ENCODE peak calls at places on chromosomes 3 and 15, in six cellular contexts. B is GM12865, U is fibroblast of lung, W is bronchial epithelial cell, I is fibroblast of the aortic adventitia, M is AG10803. Q is an unnamed sample.

GRCh38 chr3:129015388-129016105 is 14.4 kb downstream of the EFCC1 start:
- DNase-seq in B (peak), U (no peak), W (no peak), I (no peak), M (no peak), Q (no peak)

GRCh38 chr15:79644091-79644490 is 212.0 kb downstream of the MINAR1 start:
- DNase-seq in B (no peak), U (peak), W (peak), I (peak), M (peak), Q (no peak)

GRCh38 chr3:54999159-54999558 is 71.3 kb upstream of the LRTM1 start:
- DNase-seq in B (no peak), U (peak), W (peak), I (peak), M (peak), Q (no peak)

GRCh38 chr15:38354321-38354929 is 99.5 kb upstream of the FAM98B start:
- DNase-seq in B (peak), U (peak), W (peak), I (peak), M (peak), Q (peak)

GRCh38 chr3:118960876-118961275 is 73.8 kb downstream of the IGSF11 start:
- DNase-seq in B (no peak), U (no peak), W (peak), I (peak), M (peak), Q (no peak)

GRCh38 chr15:56929933-56930332 is 11.5 kb downstream of the TCF12 start:
- DNase-seq in B (no peak), U (no peak), W (peak), I (no peak), M (no peak), Q (no peak)

GRCh38 chr3:79881431-79881830 is 113.6 kb upstream of the ROBO1 start:
- DNase-seq in B (no peak), U (no peak), W (no peak), I (peak), M (no peak), Q (no peak)

GRCh38 chr3:132352556-132353143 is 35.4 kb downstream of the ACP3 start:
- DNase-seq in B (peak), U (peak), W (peak), I (peak), M (peak), Q (peak)

GRCh38 chr15:63461230-63461629 is 43.2 kb upstream of the USP3 start:
- DNase-seq in B (no peak), U (no peak), W (no peak), I (no peak), M (no peak), Q (peak)

DNA sequence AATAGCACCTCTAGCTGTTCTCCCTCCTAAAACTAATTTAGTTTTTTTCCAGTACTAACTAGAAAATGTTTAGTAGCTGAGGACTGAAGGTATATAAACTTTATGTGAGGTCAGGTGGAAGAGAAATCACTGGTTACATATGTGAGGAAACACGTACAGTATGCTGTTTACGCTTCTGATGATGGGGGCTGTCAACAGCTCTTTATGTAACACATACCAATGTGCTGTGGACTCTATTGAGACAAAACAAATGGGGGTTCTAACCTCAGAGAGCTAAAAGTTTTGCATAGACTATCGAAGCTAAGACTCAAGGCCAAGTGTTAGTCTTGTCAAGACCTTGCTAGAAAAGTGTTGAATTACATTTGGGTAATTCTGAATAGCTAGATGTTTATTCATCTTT is 107.5 kb downstream of the SYNPR start:
- DNase-seq in B (no peak), U (no peak), W (no peak), I (no peak), M (no peak), Q (no peak)
- H3K4me3 ChIP-seq in B (no peak), U (no peak), W (no peak), I (no peak), M (no peak), Q (no peak)

GRCh38 chr3:149494022-149494758 is 19.7 kb downstream of the TM4SF4 start:
- DNase-seq in B (peak), U (peak), W (peak), I (peak), M (peak), Q (peak)
- H3K4me3 ChIP-seq in B (no peak), U (no peak), W (no peak), I (no peak), M (no peak), Q (no peak)

GRCh38 chr15:94857466-94857865 is 626.1 kb downstream of the MCTP2 start:
- DNase-seq in B (no peak), U (no peak), W (no peak), I (no peak), M (no peak), Q (no peak)
- H3K4me3 ChIP-seq in B (no peak), U (no peak), W (no peak), I (no peak), M (no peak), Q (no peak)

DNA sequence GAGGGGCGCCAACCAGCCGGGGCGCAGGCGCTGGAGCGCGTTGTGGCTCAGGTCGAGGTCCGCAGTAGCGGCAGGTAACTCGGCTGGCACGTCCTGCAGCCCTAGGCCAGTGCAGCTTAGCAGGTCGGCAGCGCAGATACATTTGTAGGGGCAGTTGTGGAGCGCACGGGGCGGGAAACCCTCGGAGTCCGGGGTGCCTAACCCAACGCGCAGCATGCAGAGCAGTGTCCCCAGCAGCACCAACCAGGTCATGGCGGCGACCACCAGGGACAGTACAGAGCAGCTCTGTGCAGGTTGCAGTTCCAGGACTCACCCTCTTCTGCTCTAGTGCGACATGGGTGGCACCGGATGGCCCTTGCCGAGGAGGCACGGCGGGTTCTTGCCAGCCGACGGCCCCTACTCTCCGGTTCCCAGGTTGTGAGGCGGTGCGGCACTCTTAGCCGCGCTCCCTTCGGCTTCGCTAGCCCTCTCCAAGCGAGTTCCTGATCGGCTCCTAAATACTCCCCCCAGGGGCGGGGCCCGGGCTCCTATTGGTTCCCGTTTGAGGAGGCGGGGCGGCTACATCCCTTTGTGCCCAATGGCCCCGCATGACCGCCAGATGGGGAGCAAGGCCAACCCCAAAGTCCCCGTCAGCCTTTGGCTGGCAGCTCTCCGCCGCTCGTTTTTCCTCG is at the start of gene AMIGO3:
- DNase-seq in B (peak), U (peak), W (peak), I (peak), M (peak), Q (peak)
- H3K4me3 ChIP-seq in B (peak), U (peak), W (peak), I (peak), M (peak), Q (peak)

DNA sequence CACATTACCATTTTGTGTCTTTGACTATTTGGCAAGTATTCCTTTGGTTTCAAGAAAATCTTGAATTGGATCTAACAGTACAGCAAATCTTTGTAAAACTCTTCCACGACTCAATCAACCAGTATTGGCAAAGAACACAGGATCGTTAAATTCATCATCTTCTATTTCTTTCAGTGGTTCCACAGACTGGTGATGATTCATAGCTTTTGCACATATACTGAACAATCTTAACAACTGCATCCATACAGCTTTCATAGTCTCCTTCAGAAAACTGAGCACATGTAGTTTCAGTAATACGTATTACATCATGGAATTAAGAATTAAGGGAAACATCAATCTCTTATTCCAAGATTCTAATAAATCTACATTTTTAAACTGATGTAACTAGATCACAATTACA is 91.6 kb upstream of the LIPC start:
- DNase-seq in B (no peak), U (peak), W (peak), I (peak), M (peak), Q (no peak)
- H3K4me3 ChIP-seq in B (no peak), U (no peak), W (no peak), I (no peak), M (no peak), Q (no peak)

GRCh38 chr15:74789171-74789627 is 7.3 kb downstream of the CSK start:
- DNase-seq in B (peak), U (no peak), W (no peak), I (no peak), M (no peak), Q (peak)

GRCh38 chr15:74788716-74789151 is 6.9 kb downstream of the CSK start:
- DNase-seq in B (peak), U (no peak), W (no peak), I (no peak), M (no peak), Q (no peak)

GRCh38 chr15:74786659-74787165 is 4.8 kb downstream of the CSK start:
- DNase-seq in B (peak), U (no peak), W (no peak), I (no peak), M (no peak), Q (no peak)

GRCh38 chr15:74787251-74788041 is 5.6 kb downstream of the CSK start:
- DNase-seq in B (peak), U (peak), W (peak), I (peak), M (peak), Q (no peak)

DNA sequence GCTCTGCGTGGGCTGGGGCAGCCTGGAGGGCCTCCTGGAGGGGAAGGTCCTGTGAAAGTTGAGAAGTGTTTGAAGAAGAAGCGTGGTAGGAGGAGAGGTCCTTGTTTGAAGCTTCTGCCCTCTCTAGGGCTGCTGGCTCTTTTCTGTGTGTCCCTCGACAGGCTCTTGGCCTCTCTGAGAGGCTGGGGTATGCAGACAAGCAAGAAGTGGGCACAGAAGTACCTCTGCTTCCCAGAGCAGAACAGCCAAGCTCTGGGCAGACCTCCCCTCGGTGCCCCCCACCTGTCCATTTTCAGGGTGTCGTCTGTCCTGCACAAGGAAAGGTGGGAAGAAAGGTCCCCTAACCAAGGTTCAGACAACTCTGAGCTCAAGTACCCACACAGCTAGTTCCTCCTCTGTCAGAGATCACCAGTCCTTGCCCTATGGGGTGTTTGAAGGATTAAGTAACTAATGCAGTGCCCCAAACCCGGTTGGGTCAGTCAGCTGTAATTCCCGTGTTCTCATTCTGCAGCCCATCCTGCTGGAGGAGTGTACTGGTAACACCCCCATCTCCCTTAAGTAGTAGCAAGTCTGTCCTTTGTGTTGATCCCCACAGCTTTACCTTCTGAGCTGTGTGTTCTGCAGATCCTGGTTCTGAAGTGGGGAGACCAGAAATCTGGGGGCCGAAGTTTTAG is 6.3 kb downstream of the CSK start:
- DNase-seq in B (no peak), U (no peak), W (no peak), I (no peak), M (no peak), Q (no peak)
- H3K4me3 ChIP-seq in B (peak), U (no peak), W (no peak), I (no peak), M (no peak), Q (no peak)

GRCh38 chr3:70090322-70090913 is 90.9 kb downstream of the SAMMSON start:
- DNase-seq in B (peak), U (peak), W (peak), I (peak), M (peak), Q (no peak)

GRCh38 chr3:70096376-70097055 is 97.0 kb downstream of the SAMMSON start:
- DNase-seq in B (peak), U (no peak), W (no peak), I (no peak), M (no peak), Q (no peak)

GRCh38 chr3:70097084-70097483 is 97.6 kb downstream of the SAMMSON start:
- DNase-seq in B (peak), U (no peak), W (no peak), I (no peak), M (no peak), Q (no peak)

GRCh38 chr3:70094197-70094596 is 94.7 kb downstream of the SAMMSON start:
- DNase-seq in B (no peak), U (no peak), W (no peak), I (no peak), M (no peak), Q (no peak)

DNA sequence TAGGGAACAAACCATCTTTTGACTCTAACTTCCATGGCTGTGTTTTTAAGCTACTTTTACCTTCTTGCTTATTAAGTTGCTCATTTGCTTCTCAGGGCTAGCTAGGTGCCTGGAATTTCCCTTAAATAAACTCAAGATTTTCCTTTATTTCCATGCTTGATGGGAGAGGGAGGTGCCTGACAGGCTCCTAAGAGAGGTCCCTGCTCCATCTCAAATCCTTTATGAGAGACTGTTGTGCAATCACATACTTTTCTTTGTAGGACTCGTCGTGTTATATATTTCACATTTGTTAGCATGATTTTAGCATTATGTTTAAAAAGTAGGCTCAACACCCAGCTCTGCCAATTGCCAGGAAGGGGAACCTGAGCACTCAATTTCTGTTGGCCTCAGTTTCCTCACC is 95.7 kb downstream of the SAMMSON start:
- DNase-seq in B (no peak), U (no peak), W (no peak), I (no peak), M (no peak), Q (no peak)
- H3K4me3 ChIP-seq in B (no peak), U (no peak), W (no peak), I (no peak), M (no peak), Q (no peak)